ENCODE peak calls at places on chromosome 1, in eight cellular contexts. B, F, G, M, A, K, H and Z are unnamed samples.

GRCh38 chr1:97930472-97930871 is 9.6 kb upstream of the DPYD start:
- DNase-seq in F (no peak), A (no peak), M (no peak), B (no peak), H (no peak), G (no peak), K (no peak), Z (no peak)

GRCh38 chr1:9905010-9905409 is 5.1 kb downstream of the CTNNBIP1 start:
- DNase-seq in F (no peak), G (no peak), B (peak), A (no peak), H (no peak), M (no peak), K (no peak), Z (no peak)

GRCh38 chr1:172453607-172454006 is 9.7 kb upstream of the PIGC start:
- DNase-seq in K (no peak), G (no peak), A (no peak), M (no peak), B (no peak), F (no peak), H (no peak), Z (no peak)

GRCh38 chr1:71650126-71650525 is 569.3 kb upstream of the ZRANB2 start:
- DNase-seq in F (no peak), M (no peak), B (peak), H (no peak), A (no peak), G (no peak), K (no peak), Z (no peak)

GRCh38 chr1:177239792-177240191 is 69.0 kb downstream of the BRINP2 start:
- DNase-seq in H (no peak), F (no peak), K (no peak), G (no peak), A (no peak), M (no peak), B (no peak), Z (no peak)

GRCh38 chr1:35298464-35298863 is 30.0 kb downstream of the ZMYM4 start:
- DNase-seq in G (peak), B (peak), F (peak), H (peak), K (no peak), M (peak), A (peak), Z (peak)

GRCh38 chr1:218383051-218383450 is 37.9 kb downstream of the TGFB2 start:
- DNase-seq in K (no peak), M (no peak), B (no peak), G (no peak), A (no peak), H (no peak), F (no peak), Z (no peak)

GRCh38 chr1:200793677-200794076 is 55.0 kb downstream of the CAMSAP2 start:
- DNase-seq in B (no peak), K (no peak), G (no peak), M (no peak), H (no peak), A (no peak), F (no peak), Z (no peak)

GRCh38 chr1:210687582-210688279 is 359.0 kb downstream of the HHAT start:
- DNase-seq in M (no peak), K (no peak), A (no peak), B (peak), G (no peak), F (peak), H (no peak), Z (no peak)

GRCh38 chr1:5994713-5995621 is 2.7 kb upstream of the NPHP4 start:
- DNase-seq in B (no peak), M (peak), K (no peak), F (no peak), G (no peak), A (no peak), H (no peak), Z (no peak)

GRCh38 chr1:217079579-217079978 is 356.4 kb upstream of the ESRRG start:
- DNase-seq in H (no peak), A (no peak), F (no peak), K (no peak), M (no peak), B (no peak), G (no peak), Z (no peak)

GRCh38 chr1:79283451-79283850 is 276.9 kb upstream of the ADGRL4 start:
- DNase-seq in B (no peak), G (no peak), A (no peak), H (no peak), M (no peak), F (no peak), K (no peak), Z (no peak)

GRCh38 chr1:170581041-170581440 is 49.1 kb downstream of the GORAB start:
- DNase-seq in M (no peak), A (no peak), H (no peak), K (no peak), F (no peak), B (no peak), G (no peak), Z (no peak)

GRCh38 chr1:18256318-18257235 is 149.0 kb downstream of the IGSF21 start:
- DNase-seq in F (peak), M (peak), B (no peak), G (no peak), A (peak), H (peak), K (no peak), Z (no peak)

GRCh38 chr1:20721117-20722061 is 3.6 kb upstream of the KIF17 start:
- DNase-seq in B (no peak), G (no peak), F (no peak), A (no peak), K (no peak), H (no peak), M (no peak), Z (no peak)

GRCh38 chr1:205001101-205001620 is 41.9 kb upstream of the CNTN2 start:
- DNase-seq in K (no peak), M (no peak), H (no peak), A (no peak), B (no peak), G (no peak), F (no peak), Z (no peak)

GRCh38 chr1:38029081-38029681 is 16.6 kb downstream of the UTP11 start:
- DNase-seq in K (no peak), B (no peak), G (no peak), F (no peak), M (no peak), H (no peak), A (no peak), Z (no peak)

GRCh38 chr1:110130989-110131388 is 18.7 kb downstream of the UBL4B start:
- DNase-seq in F (no peak), H (no peak), B (no peak), K (no peak), A (no peak), M (no peak), G (no peak), Z (no peak)

GRCh38 chr1:23825762-23826522 is 713 bp upstream of the HMGCL start:
- DNase-seq in F (no peak), G (no peak), A (no peak), H (no peak), M (no peak), K (no peak), B (no peak), Z (no peak)

GRCh38 chr1:162349635-162350330 is 26.9 kb downstream of the SPATA46 start:
- DNase-seq in B (peak), G (no peak), F (peak), K (no peak), H (peak), M (no peak), A (no peak), Z (no peak)

GRCh38 chr1:227174136-227174535 is 144.2 kb downstream of the CDC42BPA start:
- DNase-seq in M (no peak), G (no peak), B (peak), K (no peak), A (no peak), F (peak), H (peak), Z (no peak)

GRCh38 chr1:87135313-87135712 is 193.4 kb upstream of the LMO4 start:
- DNase-seq in B (no peak), G (no peak), F (no peak), A (no peak), M (no peak), K (peak), H (no peak), Z (no peak)